ENCODE peak calls at places on chromosome 10, in eight cellular contexts. Q is NCI-H446, K is tibial nerve, W is NCI-H1092, E is H54, R is fibroblast of villous mesenchyme, A is activated T-helper 1 cell treated with Interleukin-2 at 50 U/mL for 16 hours, U is right atrium auricular region. Z is an unnamed sample.

GRCh38 chr10:48779546-48780152 is 95.0 kb downstream of the WDFY4 start:
- DNase-seq in K (no peak), E (no peak), R (no peak), Q (no peak), W (no peak), U (peak), A (no peak), Z (no peak)

GRCh38 chr10:126375299-126375698 is 13.0 kb downstream of the ADAM12 start:
- DNase-seq in A (no peak), Q (no peak), R (no peak), U (no peak), K (no peak), E (no peak), W (no peak), Z (no peak)

GRCh38 chr10:121990015-121990677 is 1.2 kb downstream of the TACC2 start:
- DNase-seq in U (no peak), W (no peak), Q (no peak), E (no peak), A (no peak), K (no peak), R (no peak), Z (no peak)

GRCh38 chr10:87547734-87548311 is 43.1 kb downstream of the MINPP1 start:
- DNase-seq in Q (no peak), W (no peak), U (no peak), A (no peak), R (peak), E (peak), K (no peak), Z (no peak)

GRCh38 chr10:86373828-86374227 is 7.2 kb upstream of the GRID1 start:
- DNase-seq in K (no peak), Q (no peak), W (no peak), R (no peak), E (no peak), A (no peak), U (no peak), Z (no peak)

GRCh38 chr10:67306588-67307205 is 380.9 kb downstream of the LRRTM3 start:
- DNase-seq in W (no peak), Q (no peak), R (peak), U (no peak), K (no peak), A (no peak), E (peak), Z (peak)

GRCh38 chr10:21885940-21886339 is 117.6 kb downstream of the DNAJC1 start:
- DNase-seq in U (no peak), A (no peak), K (no peak), W (no peak), R (no peak), Q (no peak), E (no peak), Z (no peak)

GRCh38 chr10:112374724-112375541 is 1.0 kb downstream of the ACSL5 start:
- DNase-seq in R (no peak), Q (no peak), W (no peak), K (no peak), U (no peak), A (no peak), E (no peak), Z (no peak)

GRCh38 chr10:18713077-18713476 is 53.8 kb downstream of the ARL5B start:
- DNase-seq in K (no peak), R (peak), W (no peak), E (peak), A (no peak), Q (no peak), U (no peak), Z (peak)

GRCh38 chr10:5434017-5434753 is 21.8 kb downstream of the NET1 start:
- DNase-seq in U (no peak), W (peak), K (no peak), Q (no peak), R (peak), A (no peak), E (no peak), Z (peak)

GRCh38 chr10:110337906-110338305 is 33.2 kb upstream of the SMNDC1 start:
- DNase-seq in Q (peak), K (no peak), E (no peak), W (no peak), A (no peak), R (no peak), U (no peak), Z (no peak)

GRCh38 chr10:50470345-50470744 is 153.4 kb downstream of the SGMS1 start:
- DNase-seq in R (no peak), A (no peak), K (no peak), W (no peak), E (no peak), U (no peak), Q (no peak), Z (no peak)

GRCh38 chr10:59967079-59967478 is 60.7 kb upstream of the CCDC6 start:
- DNase-seq in A (no peak), W (no peak), Q (no peak), R (no peak), K (no peak), E (no peak), U (no peak), Z (no peak)

GRCh38 chr10:91090761-91091529 is 129.5 kb upstream of the PCGF5 start:
- DNase-seq in R (peak), A (no peak), K (no peak), W (no peak), U (no peak), E (no peak), Q (no peak), Z (no peak)

GRCh38 chr10:43808136-43808535 is 159.5 kb upstream of the ZNF32 start:
- DNase-seq in E (no peak), U (no peak), R (no peak), K (no peak), A (no peak), Q (no peak), W (no peak), Z (no peak)

GRCh38 chr10:95221124-95221523 is 27.1 kb downstream of the ACSM6 start:
- DNase-seq in E (no peak), A (no peak), U (no peak), Q (no peak), R (no peak), W (no peak), K (no peak), Z (no peak)

GRCh38 chr10:72274213-72274729 is 547 bp downstream of the DDIT4 start:
- DNase-seq in K (no peak), R (no peak), A (no peak), Q (no peak), U (no peak), W (no peak), E (no peak), Z (no peak)

GRCh38 chr10:865257-865656 is 66.2 kb downstream of the LARP4B start:
- DNase-seq in E (no peak), R (no peak), Q (no peak), U (no peak), K (no peak), A (no peak), W (no peak), Z (no peak)

GRCh38 chr10:15370741-15371701 is at the start of gene FAM171A1:
- DNase-seq in E (peak), W (peak), A (peak), R (peak), U (no peak), Q (peak), K (no peak), Z (no peak)

GRCh38 chr10:125080296-125080695 is 80.1 kb downstream of the CTBP2 start:
- DNase-seq in W (no peak), U (no peak), Q (no peak), K (no peak), R (no peak), E (no peak), A (no peak), Z (no peak)

GRCh38 chr10:61166065-61166464 is 222.1 kb upstream of the RHOBTB1 start:
- DNase-seq in U (no peak), K (no peak), W (no peak), A (no peak), E (no peak), R (no peak), Q (no peak), Z (no peak)

GRCh38 chr10:3887404-3887803 is 102.4 kb upstream of the KLF6 start:
- DNase-seq in K (no peak), E (no peak), W (no peak), U (no peak), A (no peak), R (no peak), Q (no peak), Z (no peak)

GRCh38 chr10:13633689-13634088 is 46.9 kb downstream of the PRPF18 start:
- DNase-seq in E (no peak), W (no peak), U (peak), Q (no peak), A (no peak), R (peak), K (peak), Z (no peak)

Z was measured in COLO829.